ENCODE peak calls at places on chromosomes 16 and 17, in ten cellular contexts. A is sigmoid colon, N is HepG2, O is transverse colon, Z is tibial nerve, B is upper lobe of left lung, H is stomach, R is H1, M is GM12878, S is SK-N-SH. G is an unnamed sample. For H3K36me3, the result is how much of the 10 kb centered on the place peaks cover.

GRCh38 chr17:18380471-18381157 is 3.0 kb downstream of the EVPLL start:
- DNase-seq in A (peak), N (no peak), O (no peak), Z (no peak), B (no peak), H (no peak), R (no peak), M (no peak), S (no peak), G (no peak)

GRCh38 chr17:74448774-74449173 is 16.9 kb downstream of the GPRC5C start:
- DNase-seq in A (no peak), N (no peak), O (no peak), Z (no peak), B (no peak), H (no peak), R (no peak), M (no peak), S (no peak), G (no peak)

GRCh38 chr17:45091778-45092425 is 30.8 kb downstream of the NMT1 start:
- DNase-seq in A (no peak), N (no peak), O (no peak), Z (no peak), B (no peak), H (no peak), R (no peak), M (no peak), S (no peak), G (no peak)

GRCh38 chr16:31875112-31875803 is 1.7 kb downstream of the ZNF267 start:
- DNase-seq in A (no peak), N (no peak), O (no peak), Z (no peak), B (no peak), H (no peak), R (no peak), M (no peak), S (no peak), G (no peak)

GRCh38 chr17:50258647-50259483 is 15.4 kb upstream of the TMEM92 start:
- DNase-seq in A (peak), N (no peak), O (no peak), Z (no peak), B (no peak), H (no peak), R (no peak), M (no peak), S (peak), G (peak)

GRCh38 chr17:56834380-56835258 is 668 bp downstream of the DGKE start:
- DNase-seq in A (peak), N (peak), O (peak), Z (no peak), B (peak), H (peak), R (peak), M (peak), S (peak), G (no peak)

GRCh38 chr17:27445971-27446370 is 10.3 kb upstream of the KSR1 start:
- DNase-seq in A (no peak), N (no peak), O (no peak), Z (no peak), B (no peak), H (no peak), R (no peak), M (no peak), S (no peak), G (no peak)

GRCh38 chr17:32976605-32977004 is 15.0 kb upstream of the SPACA3 start:
- DNase-seq in A (no peak), N (no peak), O (no peak), Z (no peak), B (no peak), H (no peak), R (no peak), M (no peak), S (no peak), G (no peak)

GRCh38 chr16:48918520-48919258 is 308.7 kb upstream of the N4BP1 start:
- DNase-seq in A (no peak), N (no peak), O (no peak), Z (no peak), B (no peak), H (no peak), R (no peak), M (no peak), S (no peak), G (no peak)

DNA sequence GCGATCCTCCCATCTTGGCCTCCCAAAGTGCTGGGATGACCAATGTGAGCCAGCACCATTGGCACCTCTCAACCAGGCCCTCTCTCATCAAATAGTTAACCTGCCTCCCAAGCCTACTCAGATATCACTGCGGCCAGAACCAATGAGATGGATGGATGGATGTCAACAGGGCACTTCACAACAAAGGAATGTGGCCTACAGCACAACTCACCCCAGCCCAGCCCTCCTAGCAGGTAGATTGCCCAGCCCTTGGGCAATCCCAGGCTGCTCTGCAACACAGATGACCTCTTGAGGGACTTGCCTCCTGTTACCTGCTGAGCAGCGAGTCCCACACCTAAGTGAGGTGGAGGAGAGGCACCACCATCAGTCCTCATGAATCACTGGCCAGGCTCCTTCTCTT is 22.6 kb upstream of the KIFC3 start:
- DNase-seq in A (no peak), N (peak), O (no peak), Z (no peak), B (peak), H (no peak), R (no peak), M (no peak), S (no peak), G (no peak)
- TF ChIP-seq EP300 in A (no peak), N (no peak), O (no peak), Z (no peak), B (no peak), H (no peak), R (no peak), M (no peak), S (no peak), G (no peak)

DNA sequence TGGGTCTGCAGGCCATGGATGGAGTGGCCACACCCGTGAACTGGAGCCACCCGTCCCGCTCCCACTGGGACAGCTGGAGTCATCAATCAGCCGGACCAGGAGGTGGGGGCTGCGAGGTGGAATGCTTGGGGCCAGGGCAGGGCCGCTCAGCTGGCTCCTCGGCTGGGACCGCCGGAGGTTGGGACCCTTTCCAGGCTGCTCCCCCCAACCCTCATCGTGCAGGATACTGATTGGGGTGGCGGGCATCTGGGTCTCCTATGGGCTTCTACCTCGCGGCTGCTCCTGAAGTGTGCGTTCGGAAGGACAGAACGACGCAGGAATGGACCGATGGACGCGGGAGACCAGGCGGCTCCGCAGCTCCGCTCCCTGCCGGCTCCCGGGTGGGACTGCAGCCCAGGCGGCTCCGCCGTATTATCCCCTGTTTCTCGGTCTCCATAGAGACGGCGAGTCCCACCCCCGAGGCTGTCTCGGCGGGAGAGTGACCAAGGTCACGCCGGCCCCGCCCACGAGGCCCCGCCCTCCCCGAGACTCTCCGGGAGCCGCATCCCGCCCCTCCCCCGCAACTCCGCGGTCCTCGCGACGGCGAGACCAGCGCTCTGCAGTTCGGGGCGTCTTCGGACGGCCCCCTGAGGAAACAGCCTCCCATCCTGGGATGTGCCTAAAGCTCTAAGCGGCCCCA is at the start of gene TPPP3:
- DNase-seq in A (peak), N (peak), O (peak), Z (peak), B (peak), H (peak), R (no peak), M (no peak), S (peak), G (peak)
- TF ChIP-seq CTCF in A (peak), N (peak), O (peak), Z (peak), B (peak), H (peak), R (peak), M (peak), S (peak), G (peak)

DNA sequence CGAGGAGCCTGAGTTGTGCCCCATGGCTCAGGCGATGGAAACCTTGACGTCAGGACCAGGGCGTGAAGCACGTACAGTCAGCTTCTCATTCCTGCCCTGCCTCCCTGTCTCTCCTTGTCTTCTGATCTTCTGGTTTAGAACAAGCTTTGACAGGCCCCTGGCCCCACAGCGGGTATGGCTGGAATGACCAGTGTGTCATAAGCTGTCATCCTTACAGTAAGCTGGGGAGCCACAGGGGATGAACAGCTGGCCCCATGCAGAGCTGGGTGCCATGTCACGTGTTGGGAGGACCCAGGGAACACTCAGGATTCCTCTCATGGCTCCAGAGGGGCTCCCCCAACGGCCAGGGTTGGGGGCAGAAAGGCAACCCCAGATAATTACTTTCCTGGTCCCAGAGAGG is 157.6 kb upstream of the PLCG2 start:
- DNase-seq in A (no peak), N (no peak), O (no peak), Z (no peak), B (no peak), H (no peak), R (no peak), M (no peak), S (no peak), G (no peak)
- H3K36me3 ChIP-seq in A (under half), N (half or more), O (under half), Z (under half), B (under half), H (under half), R (under half), M (under half), S (under half), G (under half)

DNA sequence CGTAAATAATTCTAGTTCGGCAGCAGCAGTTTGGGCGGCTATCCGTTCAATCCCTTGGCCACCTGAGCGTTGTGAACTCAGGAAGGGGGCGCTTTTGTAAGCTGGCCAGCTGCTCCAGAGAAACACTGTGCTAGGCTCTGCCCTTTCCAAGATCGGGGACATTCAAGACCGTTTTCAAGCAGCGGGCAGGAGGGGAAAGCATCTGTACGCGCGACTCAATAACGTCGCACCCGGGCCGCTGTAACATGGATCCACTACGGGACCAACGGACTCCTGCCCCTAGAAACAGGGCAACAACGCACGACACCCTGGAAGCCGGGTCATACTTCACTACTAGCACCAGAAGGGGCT is 463 bp downstream of the TOP2A start:
- DNase-seq in A (no peak), N (peak), O (no peak), Z (no peak), B (no peak), H (no peak), R (no peak), M (no peak), S (no peak), G (no peak)
- TF ChIP-seq EP300 in A (no peak), N (no peak), O (no peak), Z (no peak), B (no peak), H (no peak), R (no peak), M (no peak), S (no peak), G (no peak)

G was measured in ovary.